ENCODE peak calls at places on chromosomes 7 and 10, in ten cellular contexts. Q is Right ventricle myocardium superior; P is GM03348; E is body of pancreas; G is activated naive CD4-positive, alpha-beta T cell treated with anti-CD3 and anti-CD28 coated beads, Interleukin-2, amount 50 U/mL, for 16 hours; R is left cardiac atrium; A is renal cortical epithelial cell; H is SHP77; V is GM18507; F is activated T-helper 1 cell treated with Interleukin-2 at 50 U/mL for 16 hours. X is an unnamed sample.

GRCh38 chr10:57472823-57473619 is 794.7 kb downstream of the IPMK start:
- DNase-seq in F (no peak), V (no peak), Q (no peak), A (no peak), P (no peak), G (no peak), E (no peak), R (no peak), H (no peak), X (no peak)

GRCh38 chr7:22356855-22357310 is at the start of gene RAPGEF5:
- DNase-seq in Q (no peak), R (no peak), V (peak), P (peak), A (no peak), H (no peak), E (peak), F (no peak), G (no peak), X (peak)

GRCh38 chr7:102149416-102149815 is 137.3 kb upstream of the SH2B2 start:
- DNase-seq in Q (no peak), R (no peak), G (no peak), P (no peak), V (no peak), H (no peak), A (no peak), F (no peak), E (no peak), X (no peak)

GRCh38 chr7:75688200-75689136 is 50.3 kb downstream of the HIP1 start:
- DNase-seq in R (no peak), F (no peak), A (no peak), P (no peak), E (peak), Q (peak), G (no peak), V (no peak), H (peak), X (no peak)

GRCh38 chr10:60573342-60573741 is 183.7 kb upstream of the ANK3 start:
- DNase-seq in P (peak), V (no peak), E (no peak), H (no peak), R (no peak), F (no peak), Q (no peak), A (peak), G (peak), X (no peak)

GRCh38 chr10:130137077-130137448 is 872 bp downstream of the GLRX3 start:
- DNase-seq in E (no peak), Q (no peak), F (no peak), R (no peak), V (no peak), P (peak), G (no peak), A (peak), H (no peak), X (no peak)

GRCh38 chr10:124152781-124153600 is 59.6 kb upstream of the CHST15 start:
- DNase-seq in F (peak), Q (peak), V (peak), H (peak), P (peak), G (peak), A (peak), E (peak), R (peak), X (no peak)

GRCh38 chr7:21041666-21042065 is 255.0 kb upstream of the SP8 start:
- DNase-seq in F (no peak), G (no peak), R (no peak), V (no peak), E (no peak), Q (no peak), P (no peak), A (no peak), H (no peak), X (no peak)

GRCh38 chr7:3551536-3551935 is 250.5 kb downstream of the SDK1 start:
- DNase-seq in G (no peak), F (no peak), E (no peak), A (peak), Q (no peak), V (no peak), H (no peak), R (no peak), P (no peak), X (no peak)

GRCh38 chr7:74253331-74253730 is 868 bp downstream of the RFC2 start:
- DNase-seq in H (no peak), P (no peak), F (no peak), G (no peak), R (no peak), V (no peak), E (no peak), Q (no peak), A (no peak), X (no peak)